ENCODE peak calls at places on chromosomes 5 and 9, in six cellular contexts. R is tibial nerve, V is prostate gland, M is ovary, S is gastrocnemius medialis, Q is esophagus squamous epithelium. H is an unnamed sample. For H3K27me3, the result is how much of the 10 kb centered on the place peaks cover.

GRCh38 chr5:140319833-140320232 is 16.9 kb upstream of the PFDN1 start:
- DNase-seq in R (no peak), V (no peak), M (no peak), S (no peak), Q (no peak), H (no peak)

GRCh38 chr9:134662143-134662876 is 20.7 kb downstream of the COL5A1 start:
- DNase-seq in R (peak), V (no peak), M (no peak), S (no peak), Q (no peak), H (peak)

GRCh38 chr5:71932649-71933338 is 174.5 kb upstream of the MAP1B start:
- DNase-seq in R (peak), V (no peak), M (peak), S (no peak), Q (no peak), H (peak)

GRCh38 chr5:56612759-56613158 is 202.6 kb upstream of the MAP3K1 start:
- DNase-seq in R (no peak), V (no peak), M (no peak), S (no peak), Q (no peak), H (no peak)

GRCh38 chr9:134171316-134172197 is 7.2 kb upstream of the RNU6ATAC start:
- DNase-seq in R (peak), V (peak), M (peak), S (no peak), Q (no peak), H (peak)

GRCh38 chr9:111662851-111663823 is 1.7 kb downstream of the GNG10 start:
- DNase-seq in R (no peak), V (no peak), M (no peak), S (no peak), Q (no peak), H (no peak)

GRCh38 chr5:151202381-151203139 is 21.3 kb downstream of the CCDC69 start:
- DNase-seq in R (no peak), V (no peak), M (no peak), S (no peak), Q (no peak), H (no peak)

GRCh38 chr9:13083973-13084528 is 195.4 kb downstream of the MPDZ start:
- DNase-seq in R (no peak), V (no peak), M (no peak), S (no peak), Q (no peak), H (no peak)

GRCh38 chr5:40447438-40447837 is 232.3 kb upstream of the PTGER4 start:
- DNase-seq in R (no peak), V (no peak), M (no peak), S (no peak), Q (no peak), H (no peak)

GRCh38 chr9:126985870-126986498 is 71.4 kb downstream of the RALGPS1 start:
- DNase-seq in R (peak), V (peak), M (no peak), S (peak), Q (no peak), H (peak)

GRCh38 chr9:122377241-122378164 is 6.7 kb downstream of the PTGS1 start:
- DNase-seq in R (no peak), V (no peak), M (no peak), S (no peak), Q (no peak), H (no peak)

GRCh38 chr9:108776920-108777650 is 78.7 kb downstream of the ACTL7B start:
- DNase-seq in R (no peak), V (no peak), M (no peak), S (no peak), Q (no peak), H (no peak)

GRCh38 chr5:126939887-126940286 is 90.5 kb downstream of the MARCHF3 start:
- DNase-seq in R (no peak), V (no peak), M (no peak), S (no peak), Q (no peak), H (no peak)

GRCh38 chr5:81505672-81506071 is 111.7 kb upstream of the ACOT12 start:
- DNase-seq in R (no peak), V (no peak), M (no peak), S (no peak), Q (no peak), H (no peak)

GRCh38 chr5:160298189-160298588 is 14.2 kb downstream of the CCNJL start:
- DNase-seq in R (no peak), V (no peak), M (no peak), S (no peak), Q (no peak), H (no peak)

GRCh38 chr9:84411647-84412267 is 71.2 kb upstream of the SLC28A3 start:
- DNase-seq in R (no peak), V (peak), M (no peak), S (no peak), Q (no peak), H (no peak)

GRCh38 chr5:6465831-6466790 is 17.5 kb downstream of the UBE2QL1 start:
- DNase-seq in R (no peak), V (no peak), M (no peak), S (no peak), Q (no peak), H (peak)

GRCh38 chr9:77981332-77981731 is 50.3 kb downstream of the GNAQ start:
- DNase-seq in R (no peak), V (peak), M (no peak), S (no peak), Q (no peak), H (no peak)

GRCh38 chr5:90866333-90866732 is 307.7 kb downstream of the ADGRV1 start:
- DNase-seq in R (no peak), V (no peak), M (no peak), S (no peak), Q (no peak), H (no peak)

GRCh38 chr5:78377056-78377717 is 16.8 kb downstream of the SCAMP1 start:
- DNase-seq in R (peak), V (no peak), M (no peak), S (peak), Q (no peak), H (no peak)

GRCh38 chr9:134887686-134888602 is 7.3 kb downstream of the FCN2 start:
- DNase-seq in R (no peak), V (no peak), M (no peak), S (no peak), Q (no peak), H (no peak)

GRCh38 chr9:83472221-83472665 is 66.0 kb downstream of the FRMD3 start:
- DNase-seq in R (no peak), V (no peak), M (no peak), S (no peak), Q (no peak), H (no peak)

GRCh38 chr5:137714931-137715330 is 21.0 kb downstream of the KLHL3 start:
- DNase-seq in R (no peak), V (no peak), M (no peak), S (no peak), Q (no peak), H (no peak)

GRCh38 chr5:149049371-149049781 is 13.5 kb downstream of the SH3TC2 start:
- DNase-seq in R (no peak), V (no peak), M (no peak), S (no peak), Q (no peak), H (no peak)

GRCh38 chr9:76643399-76644117 is 120.7 kb upstream of the PCA3 start:
- DNase-seq in R (no peak), V (no peak), M (no peak), S (no peak), Q (no peak), H (no peak)

GRCh38 chr5:140246378-140247122 is 56.4 kb downstream of the PFDN1 start:
- DNase-seq in R (no peak), V (no peak), M (peak), S (no peak), Q (no peak), H (peak)

GRCh38 chr5:124902097-124902821 is 155.8 kb upstream of the ZNF608 start:
- DNase-seq in R (no peak), V (no peak), M (no peak), S (no peak), Q (no peak), H (no peak)
- TF ChIP-seq POLR2A in R (no peak), V (no peak), M (no peak), S (no peak), Q (no peak), H (no peak)

GRCh38 chr9:137161558-137162483 is 8.0 kb downstream of the LRRC26 start:
- DNase-seq in R (no peak), V (no peak), M (no peak), S (no peak), Q (no peak), H (no peak)
- H3K27me3 ChIP-seq in R (under half), V (under half), M (under half), S (half or more), Q (under half), H (under half)

GRCh38 chr5:103208460-103208859 is 50.1 kb upstream of the MACIR start:
- DNase-seq in R (no peak), V (no peak), M (no peak), S (no peak), Q (no peak), H (no peak)
- TF ChIP-seq POLR2A in R (no peak), V (no peak), M (no peak), S (no peak), Q (no peak), H (no peak)

GRCh38 chr5:136226401-136226800 is 33.4 kb upstream of the SMIM32 start:
- DNase-seq in R (no peak), V (no peak), M (no peak), S (no peak), Q (no peak), H (no peak)
- H3K27me3 ChIP-seq in R (under half), V (under half), M (under half), S (under half), Q (under half), H (under half)

GRCh38 chr9:129441852-129442251 is 179.0 kb downstream of the C9orf50 start:
- DNase-seq in R (no peak), V (no peak), M (no peak), S (no peak), Q (no peak), H (no peak)
- TF ChIP-seq POLR2A in R (no peak), V (no peak), M (no peak), S (no peak), Q (no peak), H (no peak)

GRCh38 chr9:37242089-37242488 is 121.7 kb downstream of the ZCCHC7 start:
- DNase-seq in R (no peak), V (no peak), M (no peak), S (no peak), Q (no peak), H (no peak)
- H3K27me3 ChIP-seq in R (under half), V (under half), M (under half), S (under half), Q (under half), H (under half)

GRCh38 chr9:125126019-125126746 is 17.1 kb downstream of the SCAI start:
- DNase-seq in R (peak), V (peak), M (peak), S (peak), Q (peak), H (peak)
- TF ChIP-seq POLR2A in R (no peak), V (no peak), M (no peak), S (no peak), Q (no peak), H (no peak)

GRCh38 chr5:535781-536698 is 11.8 kb upstream of the SLC9A3 start:
- DNase-seq in R (no peak), V (no peak), M (peak), S (no peak), Q (no peak), H (no peak)

GRCh38 chr5:537621-538071 is 13.4 kb upstream of the SLC9A3 start:
- DNase-seq in R (no peak), V (no peak), M (peak), S (no peak), Q (no peak), H (no peak)

GRCh38 chr5:538271-538771 is 14.1 kb upstream of the SLC9A3 start:
- DNase-seq in R (no peak), V (no peak), M (peak), S (no peak), Q (no peak), H (no peak)

GRCh38 chr5:538801-539468 is 14.7 kb upstream of the SLC9A3 start:
- DNase-seq in R (no peak), V (no peak), M (peak), S (no peak), Q (no peak), H (no peak)

DNA sequence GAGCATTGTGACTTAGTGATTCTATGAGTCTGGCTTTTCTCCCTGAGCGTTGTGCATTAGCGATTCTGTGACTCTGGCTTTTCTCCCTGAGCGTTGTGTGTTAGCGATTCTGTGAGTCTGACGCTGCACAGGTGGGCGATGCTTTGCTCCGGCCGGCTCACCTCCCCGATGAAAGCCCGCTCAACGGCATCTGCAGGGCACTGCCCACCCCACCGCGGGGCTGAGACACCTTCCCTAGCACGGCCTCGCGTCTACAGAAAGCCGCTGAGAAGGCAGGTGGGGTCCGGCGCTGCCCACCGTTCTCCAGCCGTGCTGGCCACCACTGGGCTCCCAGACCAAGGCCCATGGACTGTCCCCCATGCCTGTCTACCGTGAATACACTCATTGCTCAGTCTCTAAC is 12.8 kb upstream of the SLC9A3 start:
- DNase-seq in R (no peak), V (no peak), M (peak), S (no peak), Q (no peak), H (no peak)
- H3K27me3 ChIP-seq in R (under half), V (under half), M (under half), S (under half), Q (under half), H (under half)

H was measured in testis.